ENCODE peak calls at places on chromosomes 6 and 20, in six cellular contexts. K is KG1, E is HL-60, C is mesendoderm, B is mesenteric fat pad, Z is psoas muscle. M is an unnamed sample.

GRCh38 chr20:24673678-24674570 is 204.5 kb downstream of the SYNDIG1 start:
- DNase-seq in C (no peak), K (no peak), B (peak; percentile 84), E (no peak), Z (no peak), M (no peak)

GRCh38 chr6:14876778-14877613 is 368.9 kb upstream of the JARID2 start:
- DNase-seq in Z (no peak), C (peak; percentile 21), K (no peak), B (no peak), E (no peak), M (no peak)

GRCh38 chr20:52971498-52972189 is 514 bp upstream of the TSHZ2 start:
- DNase-seq in Z (no peak), K (no peak), B (no peak), E (no peak), C (no peak), M (no peak)

GRCh38 chr6:122428781-122429180 is 29.3 kb downstream of the HSF2 start:
- DNase-seq in C (no peak), B (no peak), E (no peak), K (no peak), Z (no peak), M (no peak)

GRCh38 chr20:17615645-17616479 is 46.0 kb downstream of the DSTN start:
- DNase-seq in Z (peak; percentile 53), C (no peak), K (no peak), B (peak; percentile 85), E (peak; percentile 33), M (no peak)

GRCh38 chr6:117265425-117266266 is at the start of gene VGLL2:
- DNase-seq in K (no peak), B (no peak), E (no peak), C (peak; percentile 72), Z (peak; percentile 94), M (no peak)

GRCh38 chr6:53179961-53180651 is 31.5 kb upstream of the GCM1 start:
- DNase-seq in Z (no peak), K (no peak), B (no peak), E (no peak), C (no peak), M (peak; percentile 89)

GRCh38 chr6:144929262-144929661 is 644.1 kb downstream of the UTRN start:
- DNase-seq in B (no peak), C (no peak), K (no peak), Z (no peak), E (no peak), M (no peak)

GRCh38 chr20:18662279-18662678 is 74.4 kb downstream of the DTD1 start:
- DNase-seq in K (no peak), E (no peak), C (no peak), B (no peak), Z (no peak), M (no peak)

GRCh38 chr6:113364781-113365545 is 492.2 kb upstream of the MARCKS start:
- DNase-seq in B (no peak), Z (no peak), K (no peak), C (peak; percentile 50), E (no peak), M (no peak)

GRCh38 chr20:37775200-37775599 is 81.4 kb downstream of the CTNNBL1 start:
- DNase-seq in B (no peak), E (no peak), Z (no peak), K (no peak), C (no peak), M (no peak)

GRCh38 chr6:40894962-40895799 is 143.8 kb downstream of the UNC5CL start:
- DNase-seq in B (peak; percentile 87), C (peak; percentile 88), E (peak; percentile 31), Z (peak; percentile 73), K (no peak), M (no peak)

GRCh38 chr6:150057501-150057951 is 11.4 kb downstream of the ULBP3 start:
- DNase-seq in C (no peak), Z (no peak), B (peak; percentile 79), E (no peak), K (no peak), M (no peak)

GRCh38 chr20:32160341-32160740 is 47.2 kb downstream of the PLAGL2 start:
- DNase-seq in C (no peak), B (peak; percentile 73), Z (no peak), E (no peak), K (no peak), M (no peak)

GRCh38 chr6:68778356-68779020 is 143.4 kb downstream of the ADGRB3 start:
- DNase-seq in C (peak; percentile 72), E (no peak), B (no peak), Z (no peak), K (no peak), M (no peak)

GRCh38 chr20:58112017-58112781 is 116.3 kb downstream of the ANKRD60 start:
- DNase-seq in B (no peak), C (no peak), Z (no peak), K (no peak), E (no peak), M (no peak)

M was measured in smooth muscle cell of the brain vasculature.